ENCODE peak calls at places on chromosomes 11 and 22, in six cellular contexts. E is fibroblast of mammary gland, V is AG09319, J is AG10803, M is kidney epithelial cell, L is nephron progenitor cell. Q is an unnamed sample.

GRCh38 chr11:13836666-13837065 is 125.9 kb upstream of the SPON1 start:
- DNase-seq in E (no peak), V (no peak), J (no peak), M (no peak), L (no peak), Q (no peak)

GRCh38 chr22:45584121-45584570 is 81.5 kb downstream of the FBLN1 start:
- DNase-seq in E (peak), V (peak), J (peak), M (no peak), L (no peak), Q (no peak)

GRCh38 chr22:50398698-50399648 is 55.8 kb downstream of the PPP6R2 start:
- DNase-seq in E (no peak), V (no peak), J (no peak), M (no peak), L (no peak), Q (no peak)

GRCh38 chr22:42800731-42801536 is 56.1 kb downstream of the ARFGAP3 start:
- DNase-seq in E (no peak), V (no peak), J (no peak), M (no peak), L (no peak), Q (no peak)

GRCh38 chr22:24506802-24507438 is 11.8 kb downstream of the UPB1 start:
- DNase-seq in E (peak), V (no peak), J (peak), M (no peak), L (no peak), Q (no peak)

GRCh38 chr22:45336971-45337431 is 27.3 kb downstream of the FAM118A start:
- DNase-seq in E (no peak), V (no peak), J (peak), M (no peak), L (no peak), Q (no peak)

GRCh38 chr11:79174045-79175008 is 266.5 kb downstream of the TENM4 start:
- DNase-seq in E (peak), V (no peak), J (peak), M (no peak), L (no peak), Q (no peak)

GRCh38 chr11:9315078-9315688 is 790 bp upstream of the TMEM41B start:
- DNase-seq in E (peak), V (no peak), J (no peak), M (no peak), L (no peak), Q (no peak)

GRCh38 chr11:76233936-76234703 is 27.8 kb upstream of the WNT11 start:
- DNase-seq in E (peak), V (peak), J (peak), M (no peak), L (peak), Q (no peak)

GRCh38 chr11:74462009-74462408 is 5.3 kb downstream of the KCNE3 start:
- DNase-seq in E (peak), V (no peak), J (peak), M (no peak), L (no peak), Q (no peak)

GRCh38 chr22:30347255-30347892 is 9.3 kb downstream of the SF3A1 start:
- DNase-seq in E (no peak), V (no peak), J (no peak), M (no peak), L (no peak), Q (no peak)

DNA sequence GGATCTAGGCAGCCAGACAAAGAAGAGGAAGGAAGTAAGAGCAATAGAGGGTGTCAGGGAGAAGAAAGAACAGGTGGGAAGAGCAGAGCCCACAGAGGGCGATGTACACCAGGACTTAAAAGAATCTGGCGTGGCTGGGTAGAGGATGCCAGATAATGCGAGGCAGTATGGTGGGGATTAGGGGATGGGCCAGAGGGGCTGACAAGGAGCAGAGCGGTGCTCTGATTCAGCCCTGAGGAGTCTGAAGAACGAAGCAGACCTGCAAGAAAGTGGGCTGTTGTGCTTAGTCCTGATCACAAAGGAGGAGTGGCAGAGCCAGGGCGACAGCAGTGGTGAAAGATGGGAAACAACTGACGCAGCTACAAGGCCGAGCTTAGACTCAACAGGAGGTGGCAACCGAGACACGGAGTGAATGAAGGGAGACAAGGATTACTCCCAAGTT is 163.7 kb downstream of the LARGE1 start:
- DNase-seq in E (no peak), V (no peak), J (no peak), M (no peak), L (no peak), Q (no peak)
- TF ChIP-seq CTCF in E (no peak), V (no peak), J (peak), M (no peak), L (no peak), Q (peak)

GRCh38 chr11:1917523-1918435 is 1.7 kb upstream of the TNNT3 start:
- DNase-seq in E (no peak), V (no peak), J (no peak), M (no peak), L (no peak), Q (no peak)
- TF ChIP-seq CTCF in E (peak), V (peak), J (peak), M (peak), L (peak), Q (peak)

GRCh38 chr11:108718466-108718865 is 53.6 kb downstream of the DDX10 start:
- DNase-seq in E (no peak), V (no peak), J (no peak), M (no peak), L (no peak), Q (no peak)
- TF ChIP-seq CTCF in E (no peak), V (no peak), J (no peak), M (no peak), L (no peak), Q (no peak)

GRCh38 chr11:97460091-97460490 is 1070.3 kb downstream of the JRKL start:
- DNase-seq in E (no peak), V (no peak), J (no peak), M (no peak), L (no peak), Q (no peak)

GRCh38 chr11:97451441-97451840 is 1061.6 kb downstream of the JRKL start:
- DNase-seq in E (no peak), V (no peak), J (no peak), M (no peak), L (no peak), Q (no peak)

GRCh38 chr11:97454988-97455387 is 1065.2 kb downstream of the JRKL start:
- DNase-seq in E (peak), V (no peak), J (no peak), M (no peak), L (no peak), Q (peak)
- TF ChIP-seq CTCF in E (no peak), V (no peak), J (no peak), M (peak), L (no peak), Q (peak)

GRCh38 chr11:46238078-46238966 is 39.1 kb upstream of the CREB3L1 start:
- DNase-seq in E (peak), V (no peak), J (peak), M (no peak), L (peak), Q (peak)
- TF ChIP-seq CTCF in E (no peak), V (no peak), J (no peak), M (no peak), L (no peak), Q (peak)

GRCh38 chr11:2390091-2390870 is 10.3 kb upstream of the TSSC4 start:
- DNase-seq in E (peak), V (no peak), J (no peak), M (no peak), L (no peak), Q (no peak)

GRCh38 chr11:2388431-2389024 is 11.4 kb downstream of the CD81 start:
- DNase-seq in E (no peak), V (no peak), J (no peak), M (no peak), L (no peak), Q (no peak)

GRCh38 chr11:2390871-2391662 is 9.5 kb upstream of the TSSC4 start:
- DNase-seq in E (peak), V (peak), J (peak), M (peak), L (no peak), Q (peak)

GRCh38 chr11:2387266-2387982 is 10.3 kb downstream of the CD81 start:
- DNase-seq in E (peak), V (no peak), J (peak), M (peak), L (no peak), Q (no peak)

DNA sequence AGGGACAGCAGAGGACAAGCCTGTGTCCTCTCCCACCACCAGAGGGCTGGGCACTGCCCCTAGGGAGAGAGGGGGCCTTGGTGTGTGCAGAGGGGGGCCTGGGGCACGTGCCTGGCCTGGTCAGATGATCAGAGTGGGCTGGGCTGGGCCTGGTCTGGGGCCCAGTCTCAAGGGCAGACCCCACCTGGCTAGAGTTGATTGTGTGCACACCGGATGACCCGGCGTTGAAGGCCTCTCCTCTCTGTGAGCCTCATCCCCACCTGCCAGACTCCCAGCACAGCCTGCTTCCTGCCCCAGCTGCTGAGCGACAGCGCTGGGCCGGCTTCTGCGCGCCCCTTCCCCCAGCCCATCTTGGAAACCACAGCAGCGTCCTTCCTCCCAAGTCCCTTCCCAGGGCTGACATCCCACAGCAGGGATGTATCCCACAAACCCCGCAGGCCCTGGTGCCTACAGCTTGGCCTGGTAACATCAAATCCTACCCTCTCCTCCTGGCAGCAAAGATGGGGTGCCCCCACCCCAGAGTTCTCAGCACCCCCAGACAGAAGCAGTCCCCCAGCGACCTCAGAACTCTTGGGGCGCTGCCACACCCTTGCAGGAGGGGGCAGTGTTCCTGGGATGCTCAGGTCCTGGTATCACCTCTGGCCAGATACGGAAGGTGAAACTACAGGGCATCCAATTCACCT is 11.1 kb upstream of the TSSC4 start:
- DNase-seq in E (no peak), V (no peak), J (no peak), M (no peak), L (no peak), Q (no peak)
- TF ChIP-seq CTCF in E (no peak), V (no peak), J (peak), M (peak), L (no peak), Q (peak)

Q was measured in foreskin keratinocyte.